ENCODE peak calls at places on chromosome X, in five cellular contexts. J, E, U, H and M are unnamed samples.

GRCh38 chrX:2351999-2352995 is 148.5 kb downstream of the DHRSX start:
- DNase-seq in J (no peak), E (no peak), U (peak), H (no peak), M (peak)

GRCh38 chrX:29666361-29666760 is 549.0 kb upstream of the MAGEB2 start:
- DNase-seq in J (no peak), E (no peak), U (no peak), H (no peak), M (peak)

GRCh38 chrX:109632906-109633504 is 8.0 kb upstream of the KCNE5 start:
- DNase-seq in J (peak), E (peak), U (peak), H (no peak), M (peak)

GRCh38 chrX:331772-332495 is 13.3 kb upstream of the GTPBP6 start:
- DNase-seq in J (no peak), E (no peak), U (no peak), H (no peak), M (no peak)

GRCh38 chrX:8913665-8914409 is 112.7 kb upstream of the FAM9A start:
- DNase-seq in J (no peak), E (no peak), U (no peak), H (no peak), M (peak)

GRCh38 chrX:129646721-129647587 is 7.8 kb downstream of the APLN start:
- DNase-seq in J (no peak), E (no peak), U (no peak), H (no peak), M (no peak)

GRCh38 chrX:69238153-69238959 is 73.1 kb upstream of the PJA1 start:
- DNase-seq in J (no peak), E (no peak), U (no peak), H (no peak), M (peak)

GRCh38 chrX:53160297-53160983 is 64.6 kb downstream of the KDM5C start:
- DNase-seq in J (no peak), E (no peak), U (no peak), H (no peak), M (no peak)

GRCh38 chrX:19382500-19383145 is 38.9 kb downstream of the PDHA1 start:
- DNase-seq in J (peak), E (peak), U (peak), H (peak), M (peak)

GRCh38 chrX:72269671-72270251 is 7.3 kb downstream of the RPS4X start:
- DNase-seq in J (no peak), E (no peak), U (no peak), H (no peak), M (peak)

GRCh38 chrX:115322375-115322774 is 32.9 kb downstream of the LUZP4 start:
- DNase-seq in J (no peak), E (no peak), U (no peak), H (no peak), M (no peak)

GRCh38 chrX:84320606-84321005 is 132.6 kb upstream of the RPS6KA6 start:
- DNase-seq in J (no peak), E (no peak), U (no peak), H (no peak), M (peak)

GRCh38 chrX:117898206-117898605 is 218.4 kb downstream of the KLHL13 start:
- DNase-seq in J (no peak), E (no peak), U (no peak), H (no peak), M (no peak)

GRCh38 chrX:2701600-2701999 is 10.5 kb downstream of the CD99 start:
- DNase-seq in J (no peak), E (no peak), U (no peak), H (no peak), M (no peak)

GRCh38 chrX:49172280-49172780 is 632 bp downstream of the PLP2 start:
- DNase-seq in J (no peak), E (peak), U (peak), H (no peak), M (peak)

GRCh38 chrX:30504309-30504708 is 73.3 kb downstream of the TASL start:
- DNase-seq in J (peak), E (peak), U (peak), H (peak), M (peak)

GRCh38 chrX:7083468-7084396 is 63.8 kb upstream of the STS start:
- DNase-seq in J (no peak), E (no peak), U (no peak), H (peak), M (peak)

GRCh38 chrX:24561121-24561520 is 86.0 kb downstream of the PCYT1B start:
- DNase-seq in J (peak), E (peak), U (no peak), H (peak), M (peak)

GRCh38 chrX:40012800-40013682 is 84.7 kb downstream of the BCOR start:
- DNase-seq in J (peak), E (peak), U (peak), H (no peak), M (peak)

GRCh38 chrX:9797961-9798360 is 11.7 kb downstream of the SHROOM2 start:
- DNase-seq in J (no peak), E (no peak), U (no peak), H (no peak), M (no peak)

GRCh38 chrX:50801135-50801534 is 12.9 kb downstream of the SHROOM4 start:
- DNase-seq in J (no peak), E (no peak), U (no peak), H (no peak), M (no peak)

GRCh38 chrX:7062276-7062675 is 85.2 kb upstream of the STS start:
- DNase-seq in J (no peak), E (no peak), U (no peak), H (no peak), M (no peak)

GRCh38 chrX:75038925-75039324 is 113.7 kb upstream of the NEXMIF start:
- DNase-seq in J (peak), E (peak), U (no peak), H (peak), M (peak)

DNA sequence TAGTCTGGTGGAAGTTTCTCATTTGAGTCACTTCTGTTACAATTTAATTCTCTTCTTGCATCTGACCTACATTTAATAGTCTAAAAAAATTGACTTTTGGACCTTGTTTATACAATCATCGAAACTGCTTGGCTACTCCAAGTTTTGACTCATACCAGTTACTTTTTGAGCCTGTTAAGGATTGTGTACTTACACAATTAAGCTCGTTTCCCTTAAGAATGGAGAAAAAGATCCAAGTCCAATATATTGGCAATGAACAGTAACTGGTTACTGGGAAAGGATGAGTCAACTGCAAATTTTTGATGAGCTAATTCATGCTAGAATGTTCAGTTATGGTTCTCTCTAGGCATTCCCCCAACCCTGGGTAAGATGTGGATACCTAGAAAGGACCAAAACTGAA is 58.2 kb downstream of the DCX start:
- DNase-seq in J (no peak), E (no peak), U (no peak), H (no peak), M (no peak)
- TF ChIP-seq EZH2phosphoT487 in J (no peak), E (no peak), U (no peak), H (no peak), M (no peak)

DNA sequence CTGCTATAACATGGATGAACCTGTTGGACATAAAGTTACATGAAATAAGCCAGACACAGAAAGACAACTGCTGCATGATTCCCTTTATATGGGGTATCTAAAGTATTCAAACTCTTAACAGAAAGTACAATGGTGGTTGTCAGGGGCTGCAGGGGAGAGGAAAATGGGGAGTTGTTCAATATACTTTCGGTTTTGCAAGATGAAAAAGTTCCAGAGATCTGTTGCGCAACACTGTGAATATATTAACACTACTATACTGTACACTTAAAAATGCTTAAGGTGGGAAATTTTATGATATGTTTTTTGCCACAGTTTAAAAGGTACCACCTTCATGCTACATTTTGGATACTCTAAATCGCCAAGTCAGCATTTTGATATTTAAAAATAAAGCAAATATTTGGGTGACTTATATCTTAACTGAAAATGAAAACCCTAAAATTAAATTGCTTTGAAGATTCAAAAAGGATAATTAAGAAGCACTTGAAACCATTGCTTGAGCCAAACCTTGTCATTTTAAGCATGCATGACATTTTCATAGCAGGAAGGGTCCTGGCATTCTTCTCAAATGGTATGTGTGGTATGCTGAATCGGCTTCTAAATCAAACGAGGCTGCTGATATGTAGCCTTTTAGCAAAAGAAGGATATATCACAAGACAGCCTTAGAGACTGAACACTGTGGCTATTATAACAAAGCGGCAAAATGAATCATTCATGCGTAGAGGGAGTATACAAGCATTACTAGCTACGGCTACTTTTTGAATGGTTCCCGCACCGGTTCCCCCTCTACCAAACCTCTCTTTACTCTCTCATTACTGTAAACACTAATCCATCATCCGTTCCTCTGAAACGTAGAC is 607.1 kb upstream of the DIPK2B start:
- DNase-seq in J (peak), E (peak), U (peak), H (no peak), M (peak)
- TF ChIP-seq EZH2phosphoT487 in J (no peak), E (no peak), U (no peak), H (no peak), M (no peak)

GRCh38 chrX:142040906-142041305 is 137.2 kb downstream of the MAGEC1 start:
- DNase-seq in J (no peak), E (peak), U (no peak), H (no peak), M (no peak)
- TF ChIP-seq EZH2phosphoT487 in J (no peak), E (no peak), U (no peak), H (no peak), M (no peak)

GRCh38 chrX:45696762-45697161 is 496.1 kb upstream of the DIPK2B start:
- DNase-seq in J (no peak), E (no peak), U (no peak), H (no peak), M (no peak)

GRCh38 chrX:45699158-45699557 is 498.5 kb upstream of the DIPK2B start:
- DNase-seq in J (no peak), E (no peak), U (no peak), H (no peak), M (peak)

DNA sequence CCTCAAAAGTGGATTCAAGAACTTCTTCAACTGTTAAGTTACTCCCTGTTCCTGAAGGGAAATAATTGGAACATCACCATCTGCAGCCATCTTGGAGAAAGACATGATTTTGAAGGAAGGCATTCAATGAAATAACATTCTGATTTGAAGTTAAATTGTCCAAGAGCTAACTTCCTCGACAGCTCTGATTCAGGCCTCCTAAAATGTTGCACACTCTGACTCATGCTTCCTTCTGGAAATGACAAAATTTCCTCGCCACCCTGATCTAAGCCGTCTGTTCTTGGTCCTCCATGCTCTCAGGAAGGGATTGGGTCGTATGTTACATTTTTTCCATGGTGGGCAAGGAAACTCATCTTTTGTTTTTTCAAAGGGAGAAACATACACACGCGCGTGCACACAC is 496.9 kb upstream of the DIPK2B start:
- DNase-seq in J (no peak), E (no peak), U (no peak), H (no peak), M (peak)
- TF ChIP-seq EZH2phosphoT487 in J (no peak), E (no peak), U (no peak), H (no peak), M (no peak)

GRCh38 chrX:85992811-85993229 is 54.5 kb downstream of the CHM start:
- DNase-seq in J (no peak), E (no peak), U (peak), H (peak), M (peak)
- TF ChIP-seq EZH2phosphoT487 in J (no peak), E (no peak), U (no peak), H (no peak), M (no peak)

GRCh38 chrX:154751669-154752271 is 893 bp upstream of the GAB3 start:
- DNase-seq in J (no peak), E (no peak), U (no peak), H (no peak), M (no peak)
- TF ChIP-seq EZH2phosphoT487 in J (no peak), E (no peak), U (no peak), H (no peak), M (no peak)

GRCh38 chrX:13703589-13703988 is 14.7 kb downstream of the RAB9A start:
- DNase-seq in J (no peak), E (no peak), U (no peak), H (no peak), M (no peak)
- TF ChIP-seq EZH2phosphoT487 in J (no peak), E (no peak), U (no peak), H (no peak), M (no peak)

DNA sequence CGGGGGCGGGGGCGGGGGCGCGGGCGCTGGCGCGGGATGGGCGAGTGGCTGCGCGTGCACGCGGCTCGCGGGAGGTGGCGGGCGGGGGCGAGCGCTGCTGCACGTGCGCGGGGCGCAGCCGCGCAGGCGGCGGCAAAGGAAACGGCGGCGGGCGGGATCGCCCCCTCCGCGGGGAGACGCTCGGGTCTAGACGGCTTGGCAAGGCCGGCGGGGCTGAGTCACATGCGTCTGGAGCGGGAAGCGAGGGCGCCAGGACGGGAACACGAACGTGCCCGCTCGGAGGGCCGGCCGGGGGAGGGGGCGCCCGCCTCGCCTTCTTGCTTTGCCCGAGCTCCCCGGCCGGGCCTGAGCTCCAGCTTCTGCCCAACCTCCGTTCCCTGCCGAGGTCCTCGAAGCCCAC is 4.3 kb upstream of the HAUS7 start:
- DNase-seq in J (peak), E (peak), U (peak), H (no peak), M (peak)
- TF ChIP-seq EZH2phosphoT487 in J (no peak), E (no peak), U (no peak), H (no peak), M (no peak)